ENCODE peak calls at places on chromosomes 11 and 22, in six cellular contexts. W is psoas muscle, T is esophagus muscularis mucosa, J is left cardiac atrium, V is heart right ventricle, K is D341Med. E is an unnamed sample.

GRCh38 chr11:79244175-79244804 is 196.5 kb downstream of the TENM4 start:
- DNase-seq in W (no peak), T (no peak), J (no peak), V (no peak), K (no peak), E (peak)

GRCh38 chr11:34916810-34917780 is 677 bp downstream of the PDHX start:
- DNase-seq in W (no peak), T (no peak), J (no peak), V (no peak), K (no peak), E (peak)

GRCh38 chr11:105609341-105609781 is 512 bp upstream of the GRIA4 start:
- DNase-seq in W (no peak), T (no peak), J (no peak), V (no peak), K (peak), E (peak)

GRCh38 chr11:119509969-119510401 is 87.0 kb upstream of the THY1 start:
- DNase-seq in W (peak), T (no peak), J (peak), V (no peak), K (no peak), E (peak)

GRCh38 chr11:57276857-57277505 is 39.9 kb upstream of the APLNR start:
- DNase-seq in W (no peak), T (no peak), J (no peak), V (no peak), K (no peak), E (no peak)

GRCh38 chr11:124796312-124796711 is 3.9 kb downstream of the MSANTD2 start:
- DNase-seq in W (no peak), T (no peak), J (no peak), V (no peak), K (no peak), E (no peak)

GRCh38 chr11:101323997-101324396 is 194.4 kb upstream of the PGR start:
- DNase-seq in W (no peak), T (no peak), J (no peak), V (no peak), K (no peak), E (no peak)

GRCh38 chr11:73230276-73230875 is 12.3 kb downstream of the P2RY2 start:
- DNase-seq in W (no peak), T (no peak), J (no peak), V (no peak), K (peak), E (no peak)

GRCh38 chr22:38204784-38205183 is 3.0 kb downstream of the MAFF start:
- DNase-seq in W (no peak), T (no peak), J (no peak), V (no peak), K (no peak), E (peak)

GRCh38 chr11:114170226-114170625 is 110.7 kb downstream of the ZBTB16 start:
- DNase-seq in W (no peak), T (no peak), J (no peak), V (no peak), K (no peak), E (no peak)

GRCh38 chr11:57474017-57474750 is 13.9 kb downstream of the RTN4RL2 start:
- DNase-seq in W (no peak), T (no peak), J (no peak), V (no peak), K (no peak), E (peak)

GRCh38 chr11:100356035-100356434 is 331.1 kb upstream of the ARHGAP42 start:
- DNase-seq in W (no peak), T (no peak), J (no peak), V (no peak), K (no peak), E (no peak)

GRCh38 chr11:46112961-46113617 is 8.2 kb downstream of the PHF21A start:
- DNase-seq in W (no peak), T (no peak), J (no peak), V (peak), K (peak), E (peak)

GRCh38 chr11:113540416-113541330 is 65.5 kb upstream of the DRD2 start:
- DNase-seq in W (no peak), T (no peak), J (no peak), V (no peak), K (no peak), E (no peak)

GRCh38 chr22:42962295-42963230 is 52.4 kb downstream of the PACSIN2 start:
- DNase-seq in W (no peak), T (no peak), J (peak), V (no peak), K (no peak), E (peak)

GRCh38 chr11:35079581-35079980 is 59.4 kb upstream of the CD44 start:
- DNase-seq in W (no peak), T (no peak), J (no peak), V (no peak), K (no peak), E (no peak)

GRCh38 chr11:9664276-9665171 is 647 bp downstream of the SWAP70 start:
- DNase-seq in W (peak), T (no peak), J (peak), V (peak), K (peak), E (peak)

GRCh38 chr11:108632041-108632440 is 32.8 kb upstream of the DDX10 start:
- DNase-seq in W (no peak), T (no peak), J (no peak), V (no peak), K (no peak), E (no peak)

GRCh38 chr11:119374632-119375394 is 6.7 kb downstream of the USP2 start:
- DNase-seq in W (no peak), T (no peak), J (no peak), V (no peak), K (no peak), E (peak)

GRCh38 chr11:102994101-102994500 is 38.6 kb upstream of the MMP13 start:
- DNase-seq in W (no peak), T (no peak), J (no peak), V (no peak), K (no peak), E (peak)

GRCh38 chr22:22578702-22579424 is 19.8 kb upstream of the PRAME start:
- DNase-seq in W (peak), T (no peak), J (peak), V (peak), K (no peak), E (peak)

GRCh38 chr11:85826096-85826855 is 15.3 kb upstream of the SYTL2 start:
- DNase-seq in W (peak), T (no peak), J (peak), V (peak), K (peak), E (peak)

GRCh38 chr22:38289583-38290082 is 16.8 kb upstream of the TMEM184B start:
- DNase-seq in W (no peak), T (no peak), J (no peak), V (no peak), K (no peak), E (no peak)

GRCh38 chr11:78163828-78164227 is 24.4 kb upstream of the ALG8 start:
- DNase-seq in W (no peak), T (no peak), J (no peak), V (no peak), K (no peak), E (no peak)

GRCh38 chr11:59572091-59572490 is 43.5 kb downstream of the OSBP start:
- DNase-seq in W (no peak), T (no peak), J (no peak), V (no peak), K (no peak), E (no peak)

GRCh38 chr22:40247976-40248375 is 70.3 kb downstream of the TNRC6B start:
- DNase-seq in W (no peak), T (no peak), J (no peak), V (no peak), K (no peak), E (no peak)

GRCh38 chr11:88489030-88489429 is 151.5 kb upstream of the CTSC start:
- DNase-seq in W (no peak), T (no peak), J (no peak), V (no peak), K (no peak), E (no peak)

GRCh38 chr11:125378596-125378995 is 117.5 kb downstream of the FEZ1 start:
- DNase-seq in W (no peak), T (no peak), J (no peak), V (no peak), K (no peak), E (no peak)

GRCh38 chr22:29782061-29782845 is 15.1 kb downstream of the UQCR10 start:
- DNase-seq in W (peak), T (no peak), J (peak), V (peak), K (no peak), E (peak)

GRCh38 chr11:126518130-126518995 is 162.9 kb downstream of the ST3GAL4 start:
- DNase-seq in W (no peak), T (no peak), J (no peak), V (no peak), K (no peak), E (no peak)